ENCODE peak calls at places on chromosome 9, in six cellular contexts. H is CD4-positive, CD25-positive, alpha-beta regulatory T cell; W is adrenal gland; E is substantia nigra; U is OCI-LY7; P is RWPE1. C is an unnamed sample.

GRCh38 chr9:76269789-76270188 is 124.4 kb downstream of the RFK start:
- DNase-seq in H (no peak), W (no peak), E (no peak), U (no peak), P (peak; percentile 17), C (no peak)

GRCh38 chr9:92064711-92065110 is 50.5 kb downstream of the SPTLC1 start:
- DNase-seq in H (no peak), W (no peak), E (no peak), U (no peak), P (no peak), C (no peak)

GRCh38 chr9:14830057-14830456 is 80.2 kb downstream of the FREM1 start:
- DNase-seq in H (no peak), W (no peak), E (no peak), U (no peak), P (no peak), C (no peak)

GRCh38 chr9:27548055-27548741 is 18.6 kb upstream of the MOB3B start:
- DNase-seq in H (no peak), W (no peak), E (no peak), U (peak; percentile 18), P (peak; percentile 45), C (no peak)

GRCh38 chr9:110427497-110428104 is 89.9 kb upstream of the TXNDC8 start:
- DNase-seq in H (no peak), W (peak; percentile 72), E (peak; percentile 8), U (peak; percentile 29), P (peak; percentile 43), C (no peak)

GRCh38 chr9:7374966-7375650 is 424.5 kb downstream of the DMAC1 start:
- DNase-seq in H (no peak), W (no peak), E (no peak), U (no peak), P (no peak), C (no peak)

GRCh38 chr9:81594415-81594814 is 94.9 kb downstream of the TLE1 start:
- DNase-seq in H (no peak), W (no peak), E (no peak), U (no peak), P (no peak), C (no peak)

GRCh38 chr9:18543406-18543965 is 69.5 kb downstream of the ADAMTSL1 start:
- DNase-seq in H (no peak), W (peak; percentile 13), E (no peak), U (no peak), P (peak; percentile 22), C (no peak)

GRCh38 chr9:35548571-35548970 is 56.5 kb upstream of the TESK1 start:
- DNase-seq in H (no peak), W (no peak), E (no peak), U (no peak), P (no peak), C (no peak)

GRCh38 chr9:3960661-3961144 is 339.2 kb downstream of the GLIS3 start:
- DNase-seq in H (no peak), W (no peak), E (no peak), U (no peak), P (no peak), C (no peak)

GRCh38 chr9:81529556-81530193 is 159.7 kb downstream of the TLE1 start:
- DNase-seq in H (no peak), W (peak; percentile 39), E (no peak), U (no peak), P (peak; percentile 88), C (no peak)

GRCh38 chr9:136541709-136542108 is 4.1 kb downstream of the NOTCH1 start:
- DNase-seq in H (no peak), W (no peak), E (peak; percentile 36), U (no peak), P (no peak), C (no peak)

GRCh38 chr9:136543280-136543679 is 2.6 kb downstream of the NOTCH1 start:
- DNase-seq in H (no peak), W (no peak), E (no peak), U (no peak), P (no peak), C (no peak)

GRCh38 chr9:136543830-136544548 is 1.9 kb downstream of the NOTCH1 start:
- DNase-seq in H (no peak), W (no peak), E (peak; percentile 82), U (no peak), P (no peak), C (no peak)

GRCh38 chr9:136541179-136541578 is 4.7 kb downstream of the NOTCH1 start:
- DNase-seq in H (no peak), W (no peak), E (no peak), U (no peak), P (no peak), C (no peak)

GRCh38 chr9:136542246-136543041 is 3.4 kb downstream of the NOTCH1 start:
- DNase-seq in H (no peak), W (no peak), E (peak; percentile 69), U (no peak), P (no peak), C (no peak)
- H3K27ac ChIP-seq in H (no peak overlapping the region), W (peak overlapping the region; percentile 45), E (peak overlapping the region; percentile 97), U (no peak overlapping the region), P (peak overlapping the region; percentile 100), C (no peak overlapping the region)

DNA sequence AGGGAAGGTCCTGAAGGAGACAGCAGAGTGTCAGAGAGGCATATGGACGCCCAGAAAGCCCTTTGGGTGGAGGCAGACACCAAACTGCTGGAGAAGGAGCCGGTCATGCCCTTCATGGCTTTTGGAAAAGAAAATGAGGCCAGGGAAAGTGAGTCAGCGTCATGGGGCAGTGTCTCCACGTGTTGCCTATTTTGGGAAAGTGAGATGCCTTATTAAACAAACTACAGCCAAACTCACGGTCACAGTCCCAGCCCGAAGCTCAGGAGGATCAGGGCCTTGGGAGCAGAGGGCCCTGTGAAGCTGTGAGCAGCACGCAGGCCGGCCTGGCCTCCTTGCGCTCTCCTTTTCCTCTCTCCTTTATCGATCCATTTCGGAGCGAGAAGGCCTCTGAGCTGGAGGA is 25.0 kb downstream of the RGS3 start:
- DNase-seq in H (no peak), W (peak; percentile 65), E (no peak), U (no peak), P (no peak), C (no peak)
- H3K27ac ChIP-seq in H (no peak overlapping the region), W (peak overlapping the region; percentile 81), E (no peak overlapping the region), U (no peak overlapping the region), P (no peak overlapping the region), C (no peak overlapping the region)

DNA sequence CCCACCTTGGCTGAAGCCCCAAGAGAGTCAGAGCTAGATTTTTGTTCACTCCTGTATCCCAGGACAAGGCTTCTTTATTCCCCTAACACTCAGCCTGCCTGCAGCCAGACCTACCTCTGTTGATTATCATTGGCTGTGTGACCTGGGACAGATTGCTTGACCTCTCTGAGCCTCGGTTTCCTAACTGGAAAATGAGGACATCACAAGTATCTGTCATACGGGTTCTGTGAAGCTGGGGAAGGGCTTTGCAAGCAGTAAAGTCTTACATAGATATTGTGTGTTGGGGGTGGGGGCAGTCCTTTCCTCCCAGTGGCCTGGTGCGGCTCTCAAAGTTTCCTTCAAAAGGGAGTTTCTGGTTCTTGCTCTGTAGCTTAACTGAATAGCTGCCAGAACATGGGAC is 2.5 kb upstream of the NEK6 start:
- DNase-seq in H (no peak), W (no peak), E (no peak), U (no peak), P (no peak), C (no peak)
- H3K27ac ChIP-seq in H (no peak overlapping the region), W (no peak overlapping the region), E (no peak overlapping the region), U (no peak overlapping the region), P (no peak overlapping the region), C (no peak overlapping the region)

DNA sequence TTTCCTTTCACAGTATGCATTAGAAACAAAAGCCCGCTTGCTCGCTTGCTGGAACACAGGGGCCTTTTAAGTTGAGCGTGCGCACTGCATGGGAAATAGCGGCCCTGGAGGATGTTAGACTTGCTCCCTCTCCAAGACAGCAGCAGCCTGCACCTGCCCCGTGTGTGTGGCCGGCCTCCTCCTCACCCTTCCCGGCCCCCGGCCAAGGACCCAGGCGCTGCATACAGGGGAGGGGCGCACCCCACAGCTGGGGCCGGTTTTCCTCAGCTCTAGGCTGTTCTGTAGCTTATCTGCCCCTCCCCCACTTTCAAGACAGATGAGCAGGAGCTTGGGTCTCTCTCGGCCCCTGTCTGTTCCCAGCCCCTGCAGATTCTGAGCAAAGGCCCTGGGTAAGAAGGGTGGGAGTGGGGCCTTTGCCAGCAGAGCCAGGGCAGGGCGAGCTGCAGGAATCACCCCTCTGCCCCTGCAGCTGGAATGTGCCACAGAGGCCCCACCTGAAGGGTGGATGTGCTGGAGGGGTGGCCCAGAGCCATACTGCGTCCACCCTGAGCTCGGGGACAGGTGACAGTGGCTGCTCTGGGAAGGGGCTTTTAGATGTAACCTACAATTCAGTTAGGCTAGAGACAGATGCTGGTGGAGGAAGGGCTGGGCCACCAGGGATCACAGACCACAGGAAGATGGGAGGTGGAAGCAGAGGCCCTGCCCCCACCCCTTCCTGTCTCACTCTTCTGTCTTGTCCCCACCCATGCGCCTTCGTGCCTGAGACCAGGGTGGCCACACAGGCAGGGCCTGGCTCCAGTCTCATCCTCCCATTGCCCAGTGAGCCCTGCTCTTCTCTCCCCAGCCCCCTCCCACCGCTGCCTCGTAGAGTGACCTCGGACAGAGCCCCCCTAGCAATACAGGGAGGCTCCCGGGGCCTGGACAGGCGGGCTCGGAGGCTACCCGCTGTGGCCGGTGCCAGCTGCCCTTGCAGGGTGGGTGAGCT is 132.4 kb downstream of the DAB2IP start:
- DNase-seq in H (no peak), W (no peak), E (no peak), U (peak; percentile 43), P (no peak), C (no peak)
- H3K27ac ChIP-seq in H (no peak overlapping the region), W (no peak overlapping the region), E (peak overlapping the region; percentile 21), U (no peak overlapping the region), P (peak overlapping the region; percentile 29), C (peak overlapping the region; percentile 21)

DNA sequence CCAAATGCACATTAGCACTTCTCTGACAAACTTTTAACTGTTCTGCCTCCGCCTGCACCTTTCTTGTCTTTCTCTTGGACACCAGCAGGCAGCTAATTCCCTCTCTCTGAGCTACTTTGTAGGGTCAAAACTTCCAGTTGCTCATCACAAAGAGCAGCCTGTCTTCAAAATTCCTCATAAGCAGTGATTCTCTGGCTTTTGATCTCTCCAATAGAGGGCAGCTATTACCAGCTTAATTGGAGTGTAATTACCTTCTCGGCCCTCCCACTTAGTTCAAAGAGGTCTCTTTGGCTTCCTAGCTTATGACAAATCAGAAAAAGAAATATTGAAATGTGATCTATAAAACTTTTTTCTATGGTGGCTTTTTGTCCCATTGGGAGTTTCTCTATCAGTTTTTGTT is 43.6 kb upstream of the RAD23B start:
- DNase-seq in H (peak; percentile 14), W (no peak), E (no peak), U (peak; percentile 53), P (peak; percentile 72), C (no peak)
- H3K27ac ChIP-seq in H (no peak overlapping the region), W (no peak overlapping the region), E (no peak overlapping the region), U (no peak overlapping the region), P (no peak overlapping the region), C (no peak overlapping the region)

DNA sequence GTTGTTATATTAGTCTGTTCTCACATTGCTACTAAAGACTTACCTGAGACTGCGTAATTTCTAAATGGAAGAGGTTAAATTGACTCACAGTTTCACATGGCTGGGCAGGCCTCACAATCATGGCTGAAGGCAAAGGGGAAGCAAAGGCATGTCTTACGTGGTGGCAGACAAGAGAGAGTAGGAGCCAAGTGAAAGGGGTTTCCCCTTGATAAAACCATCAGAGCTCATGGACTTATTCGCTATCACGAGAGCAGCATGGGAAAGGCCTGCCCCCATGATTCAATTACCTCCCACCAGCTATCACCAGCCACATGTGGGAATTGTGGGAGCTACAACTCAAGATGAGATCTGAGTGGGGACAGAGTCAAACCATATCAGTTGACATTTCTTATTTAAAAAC is 374.5 kb upstream of the RORB start:
- DNase-seq in H (no peak), W (no peak), E (no peak), U (no peak), P (no peak), C (no peak)
- H3K27ac ChIP-seq in H (no peak overlapping the region), W (no peak overlapping the region), E (no peak overlapping the region), U (no peak overlapping the region), P (no peak overlapping the region), C (no peak overlapping the region)

GRCh38 chr9:133557581-133557980 is 23.1 kb downstream of the ADAMTSL2 start:
- DNase-seq in H (no peak), W (no peak), E (no peak), U (no peak), P (no peak), C (no peak)
- H3K27ac ChIP-seq in H (no peak overlapping the region), W (peak overlapping the region; percentile 47), E (peak overlapping the region; percentile 16), U (peak overlapping the region; percentile 70), P (no peak overlapping the region), C (no peak overlapping the region)